ENCODE peak calls at places on chromosome 1, in eight cellular contexts. D, G, S, H, K, T, Q and U are unnamed samples.

GRCh38 chr1:152026895-152027294 is 9.9 kb downstream of the S100A11 start:
- DNase-seq in D (peak), G (no peak), S (no peak), H (no peak), K (no peak), T (no peak), Q (no peak), U (peak)

GRCh38 chr1:223344491-223344890 is 19.5 kb downstream of the SUSD4 start:
- DNase-seq in D (no peak), G (no peak), S (no peak), H (no peak), K (no peak), T (no peak), Q (no peak), U (no peak)

GRCh38 chr1:173475564-173476196 is 1.5 kb upstream of the PRDX6 start:
- DNase-seq in D (peak), G (peak), S (no peak), H (no peak), K (peak), T (no peak), Q (peak), U (peak)

GRCh38 chr1:153192697-153193096 is 10.5 kb upstream of the LELP1 start:
- DNase-seq in D (no peak), G (no peak), S (peak), H (peak), K (peak), T (peak), Q (no peak), U (no peak)

GRCh38 chr1:92118826-92119225 is 38.7 kb downstream of the BTBD8 start:
- DNase-seq in D (no peak), G (no peak), S (no peak), H (no peak), K (peak), T (no peak), Q (no peak), U (no peak)

GRCh38 chr1:23667411-23667810 is 24.2 kb upstream of the RPL11 start:
- DNase-seq in D (no peak), G (no peak), S (peak), H (no peak), K (no peak), T (no peak), Q (no peak), U (no peak)

GRCh38 chr1:23343246-23344110 is 606 bp downstream of the HNRNPR start:
- DNase-seq in D (peak), G (no peak), S (peak), H (peak), K (peak), T (peak), Q (peak), U (peak)

GRCh38 chr1:226702318-226702956 is 36.6 kb downstream of the ITPKB start:
- DNase-seq in D (peak), G (no peak), S (no peak), H (no peak), K (no peak), T (no peak), Q (no peak), U (peak)

GRCh38 chr1:39576016-39576657 is 453 bp downstream of the PABPC4 start:
- DNase-seq in D (no peak), G (no peak), S (no peak), H (peak), K (no peak), T (peak), Q (peak), U (peak)

GRCh38 chr1:151290709-151291303 is 8.7 kb downstream of the ZNF687 start:
- DNase-seq in D (no peak), G (no peak), S (no peak), H (no peak), K (no peak), T (no peak), Q (no peak), U (no peak)

GRCh38 chr1:9249534-9250335 is 15.2 kb downstream of the H6PD start:
- DNase-seq in D (peak), G (peak), S (peak), H (peak), K (no peak), T (peak), Q (peak), U (peak)

GRCh38 chr1:23118957-23119792 is 49.5 kb downstream of the LUZP1 start:
- DNase-seq in D (peak), G (no peak), S (no peak), H (peak), K (no peak), T (no peak), Q (no peak), U (peak)

GRCh38 chr1:198929961-198930599 is 291.2 kb downstream of the PTPRC start:
- DNase-seq in D (peak), G (no peak), S (no peak), H (peak), K (peak), T (no peak), Q (no peak), U (peak)

GRCh38 chr1:221458430-221459156 is 283.3 kb downstream of the DUSP10 start:
- DNase-seq in D (peak), G (no peak), S (no peak), H (no peak), K (peak), T (no peak), Q (no peak), U (peak)

GRCh38 chr1:71641903-71642302 is 561.1 kb upstream of the ZRANB2 start:
- DNase-seq in D (no peak), G (peak), S (no peak), H (no peak), K (no peak), T (no peak), Q (no peak), U (no peak)

GRCh38 chr1:1437033-1437903 is 1.8 kb downstream of the VWA1 start:
- DNase-seq in D (no peak), G (no peak), S (no peak), H (no peak), K (no peak), T (no peak), Q (no peak), U (no peak)

GRCh38 chr1:223811634-223812101 is 34.1 kb downstream of the TP53BP2 start:
- DNase-seq in D (peak), G (no peak), S (peak), H (peak), K (peak), T (no peak), Q (no peak), U (peak)

GRCh38 chr1:107963601-107964396 is 1.2 kb downstream of the VAV3 start:
- DNase-seq in D (peak), G (no peak), S (peak), H (peak), K (peak), T (peak), Q (peak), U (peak)

GRCh38 chr1:192805832-192806323 is 3.0 kb upstream of the RGS2 start:
- DNase-seq in D (peak), G (no peak), S (peak), H (peak), K (peak), T (peak), Q (peak), U (peak)

GRCh38 chr1:82165304-82165703 is 364.6 kb downstream of the ADGRL2 start:
- DNase-seq in D (no peak), G (no peak), S (no peak), H (no peak), K (no peak), T (no peak), Q (no peak), U (no peak)

GRCh38 chr1:158830074-158830677 is 975 bp upstream of the MNDA start:
- DNase-seq in D (no peak), G (no peak), S (no peak), H (peak), K (no peak), T (no peak), Q (no peak), U (no peak)

GRCh38 chr1:158836038-158836437 is 4.9 kb downstream of the MNDA start:
- DNase-seq in D (no peak), G (no peak), S (no peak), H (no peak), K (no peak), T (no peak), Q (no peak), U (no peak)

GRCh38 chr1:158833269-158833668 is 2.1 kb downstream of the MNDA start:
- DNase-seq in D (no peak), G (no peak), S (no peak), H (no peak), K (no peak), T (no peak), Q (no peak), U (no peak)

GRCh38 chr1:158830904-158831507 is at the start of gene MNDA:
- DNase-seq in D (no peak), G (no peak), S (no peak), H (peak), K (no peak), T (no peak), Q (no peak), U (no peak)
- H3K4me3 ChIP-seq in D (no peak), G (peak), S (no peak), H (peak), K (no peak), T (no peak), Q (no peak), U (no peak)

GRCh38 chr1:197521118-197521739 is 253.2 kb downstream of the CRB1 start:
- DNase-seq in D (peak), G (no peak), S (peak), H (peak), K (peak), T (peak), Q (peak), U (peak)
- TF ChIP-seq CTCF in D (peak), G (peak), S (peak), H (peak), K (peak), T (peak), Q (no peak), U (peak)

GRCh38 chr1:46489169-46489637 is 433 bp upstream of the DMBX1 start:
- DNase-seq in D (no peak), G (no peak), S (peak), H (no peak), K (peak), T (no peak), Q (peak), U (no peak)
- H3K4me3 ChIP-seq in D (no peak), G (peak), S (peak), H (peak), K (peak), T (peak), Q (no peak), U (no peak)

GRCh38 chr1:167833904-167834303 is 80.0 kb downstream of the ADCY10 start:
- DNase-seq in D (no peak), G (no peak), S (no peak), H (no peak), K (no peak), T (no peak), Q (no peak), U (no peak)
- TF ChIP-seq CTCF in D (no peak), G (no peak), S (no peak), H (no peak), K (no peak), T (no peak), Q (no peak), U (no peak)

GRCh38 chr1:156859523-156860112 is 701 bp upstream of the INSRR start:
- DNase-seq in D (peak), G (no peak), S (peak), H (no peak), K (peak), T (peak), Q (no peak), U (peak)

GRCh38 chr1:156858959-156859522 is at the start of gene INSRR:
- DNase-seq in D (no peak), G (no peak), S (no peak), H (no peak), K (no peak), T (peak), Q (no peak), U (peak)

GRCh38 chr1:156857532-156857931 is 1.4 kb downstream of the INSRR start:
- DNase-seq in D (no peak), G (no peak), S (no peak), H (no peak), K (no peak), T (no peak), Q (no peak), U (no peak)

GRCh38 chr1:156860113-156860638 is 489 bp upstream of the NTRK1 start:
- DNase-seq in D (peak), G (no peak), S (peak), H (peak), K (peak), T (peak), Q (peak), U (peak)

GRCh38 chr1:156858555-156858956 is 361 bp downstream of the INSRR start:
- DNase-seq in D (no peak), G (no peak), S (no peak), H (no peak), K (no peak), T (peak), Q (no peak), U (no peak)
- H3K4me3 ChIP-seq in D (no peak), G (peak), S (peak), H (no peak), K (no peak), T (peak), Q (no peak), U (no peak)

DNA sequence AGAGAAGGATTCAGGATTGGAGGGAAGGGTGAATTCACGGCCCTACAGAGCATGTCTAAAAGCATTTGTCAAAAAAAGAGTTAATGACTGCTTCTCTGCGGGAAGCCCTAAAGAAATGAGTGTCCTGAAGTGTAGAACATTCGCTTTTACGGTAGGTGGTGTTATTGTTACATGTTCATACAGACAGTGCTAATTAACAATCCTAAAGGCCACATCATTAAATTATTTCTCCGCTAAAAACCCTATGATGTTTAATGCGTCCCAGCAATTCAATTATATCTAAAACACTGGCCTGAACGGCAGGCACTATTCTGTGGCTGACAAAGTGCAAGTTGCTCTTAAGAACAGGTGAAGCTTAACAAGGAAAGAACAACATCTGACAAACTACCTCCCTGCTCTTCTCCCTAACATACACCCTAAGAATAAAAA is 112.3 kb upstream of the NFIA start:
- DNase-seq in D (peak), G (no peak), S (no peak), H (no peak), K (peak), T (peak), Q (no peak), U (peak)
- TF ChIP-seq CTCF in D (peak), G (peak), S (no peak), H (no peak), K (peak), T (peak), Q (no peak), U (peak)

GRCh38 chr1:85580046-85580411 is 532 bp upstream of the CCN1 start:
- DNase-seq in D (peak), G (no peak), S (peak), H (no peak), K (peak), T (no peak), Q (no peak), U (peak)
- H3K4me3 ChIP-seq in D (peak), G (peak), S (peak), H (no peak), K (peak), T (peak), Q (no peak), U (peak)